ENCODE peak calls at places on chromosomes 16 and 17, in five cellular contexts. One of them, this sample, is unnamed.

GRCh38 chr17:32928527-32929287 is 754 bp downstream of the TMEM98 start:
- DNase-seq in heart left ventricle: no peak
- DNase-seq in ascending aorta: no peak
- DNase-seq in colonic mucosa: no peak
- DNase-seq in lung: no peak
- DNase-seq in this sample: no peak

GRCh38 chr17:79810138-79811027 is 13.5 kb upstream of the CBX8 start:
- DNase-seq in lung: no peak
- DNase-seq in ascending aorta: no peak
- DNase-seq in colonic mucosa: peak
- DNase-seq in heart left ventricle: peak
- DNase-seq in this sample: no peak

GRCh38 chr17:9080983-9081382 is 59.7 kb downstream of the NTN1 start:
- DNase-seq in colonic mucosa: no peak
- DNase-seq in ascending aorta: no peak
- DNase-seq in heart left ventricle: no peak
- DNase-seq in lung: no peak
- DNase-seq in this sample: no peak

GRCh38 chr17:8159459-8160223 is 3.1 kb downstream of the VAMP2 start:
- DNase-seq in colonic mucosa: no peak
- DNase-seq in heart left ventricle: no peak
- DNase-seq in ascending aorta: no peak
- DNase-seq in lung: no peak
- DNase-seq in this sample: peak

GRCh38 chr16:11280616-11281522 is at the start of gene PRM1:
- DNase-seq in heart left ventricle: no peak
- DNase-seq in lung: no peak
- DNase-seq in ascending aorta: no peak
- DNase-seq in colonic mucosa: no peak
- DNase-seq in this sample: no peak

GRCh38 chr17:36937961-36938565 is 788 bp downstream of the LHX1 start:
- DNase-seq in lung: no peak
- DNase-seq in heart left ventricle: no peak
- DNase-seq in colonic mucosa: no peak
- DNase-seq in ascending aorta: no peak
- DNase-seq in this sample: no peak

GRCh38 chr17:44331249-44331760 is 6.7 kb upstream of the SLC25A39 start:
- DNase-seq in heart left ventricle: peak
- DNase-seq in ascending aorta: no peak
- DNase-seq in lung: peak
- DNase-seq in colonic mucosa: peak
- DNase-seq in this sample: no peak

GRCh38 chr17:6361733-6362132 is 73.2 kb downstream of the AIPL1 start:
- DNase-seq in lung: no peak
- DNase-seq in heart left ventricle: no peak
- DNase-seq in colonic mucosa: peak
- DNase-seq in ascending aorta: no peak
- DNase-seq in this sample: no peak

GRCh38 chr16:86240716-86241363 is 269.5 kb upstream of the FOXF1 start:
- DNase-seq in colonic mucosa: peak
- DNase-seq in heart left ventricle: no peak
- DNase-seq in ascending aorta: no peak
- DNase-seq in lung: no peak
- DNase-seq in this sample: no peak

GRCh38 chr16:59021751-59022150 is 287.6 kb upstream of the GOT2 start:
- DNase-seq in colonic mucosa: no peak
- DNase-seq in lung: no peak
- DNase-seq in heart left ventricle: no peak
- DNase-seq in ascending aorta: no peak
- DNase-seq in this sample: no peak

GRCh38 chr17:47225436-47225858 is 16.3 kb downstream of the MYL4 start:
- DNase-seq in ascending aorta: peak
- DNase-seq in heart left ventricle: peak
- DNase-seq in lung: peak
- DNase-seq in colonic mucosa: peak
- DNase-seq in this sample: no peak

GRCh38 chr16:23711785-23712184 is 1.2 kb downstream of the ERN2 start:
- DNase-seq in ascending aorta: no peak
- DNase-seq in heart left ventricle: no peak
- DNase-seq in lung: no peak
- DNase-seq in colonic mucosa: peak
- DNase-seq in this sample: no peak

GRCh38 chr16:65975049-65975708 is 391.3 kb upstream of the CDH5 start:
- DNase-seq in ascending aorta: no peak
- DNase-seq in lung: no peak
- DNase-seq in colonic mucosa: no peak
- DNase-seq in heart left ventricle: no peak
- DNase-seq in this sample: no peak

GRCh38 chr17:50917418-50917743 is 51.2 kb upstream of the TOB1 start:
- DNase-seq in colonic mucosa: no peak
- DNase-seq in lung: no peak
- DNase-seq in ascending aorta: no peak
- DNase-seq in heart left ventricle: no peak
- DNase-seq in this sample: no peak

GRCh38 chr17:50920041-50920410 is 53.9 kb upstream of the TOB1 start:
- DNase-seq in colonic mucosa: no peak
- DNase-seq in lung: no peak
- DNase-seq in heart left ventricle: no peak
- DNase-seq in ascending aorta: no peak
- DNase-seq in this sample: no peak

GRCh38 chr17:50919321-50920040 is 53.3 kb upstream of the TOB1 start:
- DNase-seq in ascending aorta: peak
- DNase-seq in heart left ventricle: peak
- DNase-seq in lung: peak
- DNase-seq in colonic mucosa: peak
- DNase-seq in this sample: peak

GRCh38 chr17:50918071-50918932 is 52.1 kb upstream of the TOB1 start:
- DNase-seq in heart left ventricle: peak
- DNase-seq in lung: no peak
- DNase-seq in ascending aorta: no peak
- DNase-seq in colonic mucosa: no peak
- DNase-seq in this sample: no peak

GRCh38 chr17:50918933-50919296 is 52.8 kb upstream of the TOB1 start:
- DNase-seq in heart left ventricle: no peak
- DNase-seq in ascending aorta: no peak
- DNase-seq in lung: no peak
- DNase-seq in colonic mucosa: peak
- DNase-seq in this sample: no peak
- H3K4me3 ChIP-seq in heart left ventricle: no peak
- H3K4me3 ChIP-seq in ascending aorta: no peak
- H3K4me3 ChIP-seq in lung: no peak
- H3K4me3 ChIP-seq in colonic mucosa: no peak
- H3K4me3 ChIP-seq in this sample: no peak

DNA sequence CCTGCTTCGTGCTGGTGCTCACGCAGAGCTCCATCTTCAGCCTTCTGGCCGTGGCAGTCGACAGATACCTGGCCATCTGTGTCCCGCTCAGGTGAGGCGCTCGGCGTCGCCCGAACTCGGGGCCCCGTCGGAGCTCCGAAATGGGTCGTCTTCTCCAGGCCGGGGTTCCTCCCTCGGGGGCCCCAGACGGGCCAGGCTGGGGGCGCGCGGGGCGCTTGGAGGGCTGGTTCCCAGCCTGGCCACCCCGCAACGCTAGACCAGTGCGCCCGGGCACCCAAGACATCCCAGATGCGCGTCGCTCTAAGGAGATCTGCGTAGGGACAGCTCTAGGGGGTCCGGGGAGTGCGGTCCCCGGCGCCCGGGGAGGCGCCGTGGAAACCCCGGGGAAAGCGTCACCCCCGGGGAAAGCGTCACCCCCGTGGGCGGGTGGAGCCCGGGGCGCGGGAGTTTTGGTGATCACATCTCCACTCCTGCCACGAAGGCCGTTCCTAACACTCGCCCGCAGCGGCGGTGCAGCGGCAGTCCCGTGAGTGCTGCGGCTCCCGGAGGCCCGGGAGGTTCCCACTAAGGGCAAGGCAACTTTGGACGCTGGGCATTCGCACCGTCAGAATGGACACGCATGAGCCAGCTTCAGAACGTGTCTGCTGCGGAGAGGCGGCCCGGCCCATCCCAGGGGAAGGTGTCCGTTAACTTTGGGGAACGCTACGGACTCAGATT is 721 bp downstream of the ADORA2B start:
- DNase-seq in heart left ventricle: no peak
- DNase-seq in colonic mucosa: peak
- DNase-seq in lung: no peak
- DNase-seq in ascending aorta: no peak
- DNase-seq in this sample: no peak
- H3K27ac ChIP-seq in heart left ventricle: peak
- H3K27ac ChIP-seq in colonic mucosa: peak
- H3K27ac ChIP-seq in lung: no peak
- H3K27ac ChIP-seq in ascending aorta: no peak
- H3K27ac ChIP-seq in this sample: no peak

GRCh38 chr16:1377406-1378010 is 25.8 kb downstream of the GNPTG start:
- DNase-seq in ascending aorta: no peak
- DNase-seq in lung: no peak
- DNase-seq in heart left ventricle: no peak
- DNase-seq in colonic mucosa: no peak
- DNase-seq in this sample: no peak
- TF ChIP-seq CTCF in ascending aorta: no peak
- TF ChIP-seq CTCF in lung: no peak
- TF ChIP-seq CTCF in heart left ventricle: no peak
- TF ChIP-seq CTCF in colonic mucosa: no peak
- TF ChIP-seq CTCF in this sample: no peak

DNA sequence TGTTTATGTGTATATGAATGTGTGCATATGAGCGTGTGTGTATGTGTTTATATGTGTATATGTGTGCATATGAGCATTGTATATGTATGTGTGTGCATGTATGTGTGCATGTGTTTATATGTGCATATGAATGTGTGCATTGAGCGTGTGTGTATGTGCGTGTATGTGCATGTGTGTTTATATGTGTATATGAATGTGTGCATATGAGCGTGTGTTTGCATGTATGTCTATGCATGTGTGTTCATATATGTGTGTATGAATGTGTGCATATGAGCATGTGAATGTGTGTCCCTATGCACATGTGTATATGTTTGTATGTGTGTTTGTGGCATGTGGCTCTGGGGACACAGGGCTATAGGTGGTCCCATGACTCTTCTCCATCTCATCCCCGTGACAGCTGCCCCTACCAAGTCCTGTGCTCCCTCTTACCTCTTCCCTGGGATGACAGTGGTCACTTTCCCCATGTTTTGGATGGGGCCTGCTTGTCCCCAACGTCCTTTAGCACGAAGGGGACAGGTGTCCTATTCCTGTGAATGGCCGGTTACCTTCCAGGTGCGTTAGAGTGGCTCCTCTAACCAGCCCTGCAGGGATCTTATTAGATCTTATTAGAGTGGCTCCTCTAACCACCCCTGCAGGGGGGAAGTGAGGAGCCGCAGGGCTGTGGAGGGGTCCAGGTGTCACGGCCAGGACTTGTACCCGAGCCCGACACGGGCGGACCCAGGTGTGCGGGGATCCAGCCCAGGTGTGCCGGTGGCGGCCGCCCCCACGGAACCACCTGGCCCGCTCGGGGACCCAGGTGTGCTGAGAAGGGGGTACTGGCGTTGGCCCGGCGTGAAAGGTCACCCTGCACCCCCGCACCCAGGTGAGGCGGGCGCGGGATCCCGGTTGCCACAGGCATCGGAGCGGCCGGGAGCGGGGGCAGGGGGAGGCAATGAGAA is 105.6 kb downstream of the SEC14L1 start:
- DNase-seq in lung: no peak
- DNase-seq in colonic mucosa: no peak
- DNase-seq in heart left ventricle: no peak
- DNase-seq in ascending aorta: no peak
- DNase-seq in this sample: no peak
- H3K4me3 ChIP-seq in lung: peak
- H3K4me3 ChIP-seq in colonic mucosa: peak
- H3K4me3 ChIP-seq in heart left ventricle: peak
- H3K4me3 ChIP-seq in ascending aorta: peak
- H3K4me3 ChIP-seq in this sample: peak

DNA sequence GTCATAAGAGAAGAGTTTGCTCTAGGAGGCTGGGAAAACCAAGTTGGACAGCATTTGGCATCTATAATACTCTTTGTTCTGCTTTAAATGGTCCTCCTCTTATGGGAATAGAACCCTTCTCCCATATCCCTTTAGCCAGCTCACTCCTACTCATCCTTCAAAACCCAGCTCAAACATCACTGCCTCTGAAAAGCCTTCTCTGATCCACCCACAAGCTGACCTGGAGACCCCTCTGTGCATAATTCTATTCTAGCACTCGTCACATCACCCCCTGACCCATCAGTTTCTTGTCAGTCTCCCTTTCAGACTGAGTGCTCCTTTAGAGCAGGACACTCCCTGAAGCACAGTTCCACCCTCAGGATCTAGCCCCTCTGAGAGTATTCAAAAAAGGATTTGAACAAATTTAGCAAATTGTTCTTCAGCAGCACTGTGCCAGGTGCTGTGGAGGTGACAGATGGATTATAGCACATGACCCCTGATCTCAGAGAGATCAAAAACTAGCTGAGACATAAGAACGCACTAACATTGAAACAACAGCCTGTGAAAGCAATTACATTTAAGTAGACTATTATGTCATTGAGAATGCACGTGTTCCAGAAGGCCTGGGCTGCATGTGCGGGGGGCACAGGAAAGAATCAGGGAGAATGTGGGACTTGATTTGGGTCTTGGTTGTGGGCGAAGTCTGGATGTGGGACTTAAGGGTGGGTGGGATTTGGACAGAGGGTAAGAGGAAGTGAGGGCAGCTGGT is 43.6 kb downstream of the MRPS23 start:
- DNase-seq in heart left ventricle: no peak
- DNase-seq in colonic mucosa: no peak
- DNase-seq in lung: no peak
- DNase-seq in ascending aorta: no peak
- DNase-seq in this sample: no peak
- H3K27ac ChIP-seq in heart left ventricle: no peak
- H3K27ac ChIP-seq in colonic mucosa: no peak
- H3K27ac ChIP-seq in lung: no peak
- H3K27ac ChIP-seq in ascending aorta: no peak
- H3K27ac ChIP-seq in this sample: no peak

GRCh38 chr17:29018788-29019474 is 13.1 kb upstream of the SEZ6 start:
- DNase-seq in ascending aorta: no peak
- DNase-seq in lung: no peak
- DNase-seq in heart left ventricle: no peak
- DNase-seq in colonic mucosa: no peak
- DNase-seq in this sample: no peak

GRCh38 chr17:29027521-29027920 is 15.4 kb upstream of the PIPOX start:
- DNase-seq in heart left ventricle: no peak
- DNase-seq in ascending aorta: no peak
- DNase-seq in colonic mucosa: no peak
- DNase-seq in lung: no peak
- DNase-seq in this sample: no peak

GRCh38 chr17:29019475-29020181 is 13.8 kb upstream of the SEZ6 start:
- DNase-seq in heart left ventricle: no peak
- DNase-seq in lung: no peak
- DNase-seq in colonic mucosa: no peak
- DNase-seq in ascending aorta: no peak
- DNase-seq in this sample: no peak

GRCh38 chr17:29021251-29021650 is 15.4 kb upstream of the SEZ6 start:
- DNase-seq in lung: no peak
- DNase-seq in heart left ventricle: no peak
- DNase-seq in ascending aorta: no peak
- DNase-seq in colonic mucosa: no peak
- DNase-seq in this sample: no peak

GRCh38 chr17:29024456-29024952 is 18.4 kb upstream of the PIPOX start:
- DNase-seq in heart left ventricle: no peak
- DNase-seq in ascending aorta: no peak
- DNase-seq in colonic mucosa: no peak
- DNase-seq in lung: no peak
- DNase-seq in this sample: no peak
- TF ChIP-seq CTCF in heart left ventricle: no peak
- TF ChIP-seq CTCF in ascending aorta: no peak
- TF ChIP-seq CTCF in colonic mucosa: no peak
- TF ChIP-seq CTCF in lung: no peak
- TF ChIP-seq CTCF in this sample: no peak

GRCh38 chr16:70696368-70696767 is 10.5 kb upstream of the MTSS2 start:
- DNase-seq in heart left ventricle: no peak
- DNase-seq in ascending aorta: no peak
- DNase-seq in lung: no peak
- DNase-seq in colonic mucosa: no peak
- DNase-seq in this sample: no peak
- H3K4me3 ChIP-seq in heart left ventricle: no peak
- H3K4me3 ChIP-seq in ascending aorta: no peak
- H3K4me3 ChIP-seq in lung: no peak
- H3K4me3 ChIP-seq in colonic mucosa: no peak
- H3K4me3 ChIP-seq in this sample: no peak

This sample was measured in coronary artery.